ENCODE peak calls at places on chromosome X, in seven cellular contexts. One of them, this sample, is unnamed.

GRCh38 chrX:119685225-119686066 is 7.5 kb downstream of the SEPTIN6 start:
- DNase-seq in endodermal cell: no peak
- DNase-seq in H9: no peak
- DNase-seq in GM04503: no peak
- DNase-seq in fibroblast of the aortic adventitia: no peak
- DNase-seq in NCI-H524 treated with DMSO at 0.1 percent for 48 hours: no peak
- DNase-seq in CD4-positive, alpha-beta T cell: no peak
- DNase-seq in this sample: no peak

GRCh38 chrX:54230440-54231148 is 47.5 kb upstream of the FAM120C start:
- DNase-seq in endodermal cell: no peak
- DNase-seq in NCI-H524 treated with DMSO at 0.1 percent for 48 hours: no peak
- DNase-seq in GM04503: no peak
- DNase-seq in H9: no peak
- DNase-seq in CD4-positive, alpha-beta T cell: no peak
- DNase-seq in fibroblast of the aortic adventitia: peak
- DNase-seq in this sample: peak

GRCh38 chrX:1507511-1508463 is 29.2 kb downstream of the P2RY8 start:
- DNase-seq in endodermal cell: no peak
- DNase-seq in NCI-H524 treated with DMSO at 0.1 percent for 48 hours: no peak
- DNase-seq in H9: no peak
- DNase-seq in GM04503: no peak
- DNase-seq in CD4-positive, alpha-beta T cell: peak
- DNase-seq in fibroblast of the aortic adventitia: no peak
- DNase-seq in this sample: no peak

GRCh38 chrX:155612312-155613224 is at the start of gene TMLHE:
- DNase-seq in H9: peak
- DNase-seq in fibroblast of the aortic adventitia: peak
- DNase-seq in NCI-H524 treated with DMSO at 0.1 percent for 48 hours: peak
- DNase-seq in endodermal cell: peak
- DNase-seq in CD4-positive, alpha-beta T cell: peak
- DNase-seq in GM04503: peak
- DNase-seq in this sample: peak

GRCh38 chrX:87900320-87900908 is 382.8 kb downstream of the KLHL4 start:
- DNase-seq in fibroblast of the aortic adventitia: no peak
- DNase-seq in endodermal cell: no peak
- DNase-seq in H9: no peak
- DNase-seq in NCI-H524 treated with DMSO at 0.1 percent for 48 hours: no peak
- DNase-seq in CD4-positive, alpha-beta T cell: no peak
- DNase-seq in GM04503: no peak
- DNase-seq in this sample: no peak

GRCh38 chrX:73239242-73239641 is 24.6 kb upstream of the NAP1L2 start:
- DNase-seq in H9: peak
- DNase-seq in fibroblast of the aortic adventitia: no peak
- DNase-seq in GM04503: no peak
- DNase-seq in NCI-H524 treated with DMSO at 0.1 percent for 48 hours: no peak
- DNase-seq in CD4-positive, alpha-beta T cell: no peak
- DNase-seq in endodermal cell: peak
- DNase-seq in this sample: no peak

GRCh38 chrX:21911481-21911880 is 29.0 kb upstream of the SMS start:
- DNase-seq in endodermal cell: no peak
- DNase-seq in NCI-H524 treated with DMSO at 0.1 percent for 48 hours: no peak
- DNase-seq in GM04503: no peak
- DNase-seq in fibroblast of the aortic adventitia: no peak
- DNase-seq in CD4-positive, alpha-beta T cell: no peak
- DNase-seq in H9: no peak
- DNase-seq in this sample: no peak

GRCh38 chrX:2841511-2841910 is 12.8 kb downstream of the GYG2 start:
- DNase-seq in H9: no peak
- DNase-seq in NCI-H524 treated with DMSO at 0.1 percent for 48 hours: no peak
- DNase-seq in endodermal cell: peak
- DNase-seq in CD4-positive, alpha-beta T cell: no peak
- DNase-seq in GM04503: no peak
- DNase-seq in fibroblast of the aortic adventitia: no peak
- DNase-seq in this sample: peak